ENCODE peak calls at places on chromosome 3, in seven cellular contexts. One of them, this sample, is unnamed.

GRCh38 chr3:101065962-101066361 is 72.7 kb upstream of the ABI3BP start:
- DNase-seq in OCI-LY7: no peak
- DNase-seq in hepatocyte: peak; percentile 13
- DNase-seq in HCT116: no peak
- DNase-seq in GM23248: peak; percentile 94
- DNase-seq in neural progenitor cell: no peak
- DNase-seq in PC-3: peak; percentile 91
- DNase-seq in this sample: no peak

GRCh38 chr3:46676601-46677071 is 16.8 kb downstream of the ALS2CL start:
- DNase-seq in OCI-LY7: no peak
- DNase-seq in PC-3: no peak
- DNase-seq in GM23248: no peak
- DNase-seq in HCT116: no peak
- DNase-seq in neural progenitor cell: no peak
- DNase-seq in hepatocyte: no peak
- DNase-seq in this sample: no peak

GRCh38 chr3:100316656-100317069 is 17.9 kb upstream of the NIT2 start:
- DNase-seq in GM23248: peak; percentile 76
- DNase-seq in HCT116: peak; percentile 46
- DNase-seq in OCI-LY7: peak; percentile 64
- DNase-seq in hepatocyte: peak; percentile 64
- DNase-seq in PC-3: peak; percentile 77
- DNase-seq in neural progenitor cell: peak; percentile 36
- DNase-seq in this sample: peak; percentile 64

GRCh38 chr3:1183320-1184048 is 90.7 kb downstream of the CNTN6 start:
- DNase-seq in OCI-LY7: no peak
- DNase-seq in PC-3: no peak
- DNase-seq in neural progenitor cell: no peak
- DNase-seq in HCT116: no peak
- DNase-seq in GM23248: peak; percentile 90
- DNase-seq in hepatocyte: peak; percentile 3
- DNase-seq in this sample: no peak

GRCh38 chr3:30443756-30444673 is 162.4 kb upstream of the TGFBR2 start:
- DNase-seq in HCT116: no peak
- DNase-seq in OCI-LY7: no peak
- DNase-seq in GM23248: peak; percentile 13
- DNase-seq in hepatocyte: no peak
- DNase-seq in neural progenitor cell: no peak
- DNase-seq in PC-3: no peak
- DNase-seq in this sample: no peak

GRCh38 chr3:164451083-164451910 is 627.0 kb downstream of the SI start:
- DNase-seq in PC-3: no peak
- DNase-seq in hepatocyte: no peak
- DNase-seq in neural progenitor cell: peak; percentile 6
- DNase-seq in HCT116: no peak
- DNase-seq in GM23248: peak; percentile 31
- DNase-seq in OCI-LY7: no peak
- DNase-seq in this sample: no peak

GRCh38 chr3:71114610-71115009 is 468.9 kb downstream of the FOXP1 start:
- DNase-seq in GM23248: no peak
- DNase-seq in hepatocyte: no peak
- DNase-seq in OCI-LY7: no peak
- DNase-seq in PC-3: no peak
- DNase-seq in HCT116: no peak
- DNase-seq in neural progenitor cell: no peak
- DNase-seq in this sample: no peak

GRCh38 chr3:183489455-183490210 is 61.2 kb upstream of the MCF2L2 start:
- DNase-seq in HCT116: no peak
- DNase-seq in PC-3: peak; percentile 27
- DNase-seq in hepatocyte: no peak
- DNase-seq in neural progenitor cell: no peak
- DNase-seq in GM23248: peak; percentile 59
- DNase-seq in OCI-LY7: no peak
- DNase-seq in this sample: no peak

GRCh38 chr3:69791111-69791510 is 51.8 kb downstream of the MITF start:
- DNase-seq in HCT116: no peak
- DNase-seq in hepatocyte: peak; percentile 40
- DNase-seq in GM23248: peak; percentile 90
- DNase-seq in OCI-LY7: no peak
- DNase-seq in neural progenitor cell: no peak
- DNase-seq in PC-3: no peak
- DNase-seq in this sample: no peak

DNA sequence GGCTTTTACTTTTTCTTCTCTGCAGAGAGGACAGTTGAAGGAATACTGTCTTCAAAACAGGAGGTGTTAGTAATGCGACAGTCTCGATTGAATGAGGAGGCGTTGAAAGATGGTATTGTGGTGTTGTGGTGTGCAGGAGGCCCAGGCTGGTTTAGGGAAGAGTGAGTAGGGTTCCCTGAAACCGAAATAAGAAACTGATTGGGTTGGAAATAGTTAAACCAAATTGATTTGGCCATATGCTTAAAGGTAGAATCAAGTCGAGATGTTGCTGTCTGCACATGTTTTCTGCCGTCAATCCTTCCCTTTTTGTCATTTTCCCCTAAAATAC is 848 bp downstream of the ATP6V1A start:
- DNase-seq in hepatocyte: no peak
- DNase-seq in GM23248: peak; percentile 49
- DNase-seq in HCT116: no peak
- DNase-seq in OCI-LY7: peak; percentile 18
- DNase-seq in neural progenitor cell: peak; percentile 18
- DNase-seq in PC-3: peak; percentile 27
- DNase-seq in this sample: peak; percentile 43
- H3K79me2 ChIP-seq in hepatocyte: peaks cover 75% of the 10 kb centered on the region
- H3K79me2 ChIP-seq in GM23248: peaks cover 86% of the 10 kb centered on the region
- H3K79me2 ChIP-seq in HCT116: peaks cover 68% of the 10 kb centered on the region
- H3K79me2 ChIP-seq in OCI-LY7: peaks cover 83% of the 10 kb centered on the region
- H3K79me2 ChIP-seq in neural progenitor cell: peaks cover 88% of the 10 kb centered on the region
- H3K79me2 ChIP-seq in PC-3: peaks cover 88% of the 10 kb centered on the region
- H3K79me2 ChIP-seq in this sample: peaks cover 90% of the 10 kb centered on the region

DNA sequence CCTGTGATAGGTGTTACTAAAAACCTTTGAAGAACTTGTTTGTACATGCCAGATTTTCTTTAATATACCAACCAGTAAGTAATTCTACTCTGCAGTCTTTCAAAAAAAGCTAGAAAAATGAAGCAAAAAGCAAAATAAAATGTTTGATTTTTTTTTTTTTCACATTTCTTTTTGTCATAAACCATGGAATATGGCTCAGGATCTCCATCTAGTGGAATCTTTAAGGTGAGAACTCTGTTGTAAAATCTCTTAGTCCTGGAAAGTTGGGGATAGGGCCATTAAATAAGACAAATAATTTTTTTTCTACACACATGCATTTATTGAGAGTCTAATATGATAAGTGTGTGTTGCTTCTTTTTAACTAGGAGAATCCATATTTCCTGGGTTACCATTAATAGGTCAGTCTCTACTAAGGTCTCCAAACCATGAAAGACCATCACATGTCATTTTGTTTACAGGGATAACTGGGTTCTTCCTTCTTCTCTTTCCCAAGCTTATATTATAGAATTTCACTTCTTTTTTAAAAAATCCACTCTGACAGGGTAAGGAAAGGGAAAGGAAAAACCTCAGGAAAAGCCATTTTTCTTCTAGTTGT is 84.6 kb downstream of the SLC9A9 start:
- DNase-seq in hepatocyte: peak; percentile 16
- DNase-seq in OCI-LY7: no peak
- DNase-seq in PC-3: peak; percentile 14
- DNase-seq in GM23248: peak; percentile 58
- DNase-seq in HCT116: no peak
- DNase-seq in neural progenitor cell: peak; percentile 23
- DNase-seq in this sample: no peak
- TF ChIP-seq EZH2phosphoT487 in hepatocyte: no peak
- TF ChIP-seq EZH2phosphoT487 in OCI-LY7: no peak
- TF ChIP-seq EZH2phosphoT487 in PC-3: no peak
- TF ChIP-seq EZH2phosphoT487 in GM23248: no peak
- TF ChIP-seq EZH2phosphoT487 in HCT116: no peak
- TF ChIP-seq EZH2phosphoT487 in neural progenitor cell: no peak
- TF ChIP-seq EZH2phosphoT487 in this sample: no peak

DNA sequence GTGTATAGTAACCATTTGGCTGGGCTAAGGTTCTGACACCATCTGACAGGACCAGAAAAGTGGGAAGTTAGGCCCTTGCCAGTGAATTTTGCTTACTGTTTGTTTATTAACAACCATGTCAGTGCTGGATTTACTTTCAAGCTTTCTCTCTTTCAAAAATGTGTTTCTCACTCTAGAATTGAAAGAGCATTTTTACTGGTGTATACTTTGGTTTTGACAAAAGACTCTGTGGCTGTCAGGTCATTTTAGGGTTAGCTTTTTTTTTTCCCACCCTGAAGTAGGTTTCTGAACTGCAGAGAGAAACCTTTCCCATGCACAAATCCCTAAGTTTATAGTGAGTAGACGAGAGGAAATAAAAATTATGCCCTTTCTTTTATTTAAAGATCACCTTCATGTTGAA is 230.0 kb upstream of the TBC1D5 start:
- DNase-seq in OCI-LY7: no peak
- DNase-seq in GM23248: no peak
- DNase-seq in neural progenitor cell: no peak
- DNase-seq in hepatocyte: no peak
- DNase-seq in HCT116: no peak
- DNase-seq in PC-3: no peak
- DNase-seq in this sample: no peak
- H3K4me3 ChIP-seq in OCI-LY7: no peak overlapping the region
- H3K4me3 ChIP-seq in GM23248: no peak overlapping the region
- H3K4me3 ChIP-seq in neural progenitor cell: no peak overlapping the region
- H3K4me3 ChIP-seq in hepatocyte: no peak overlapping the region
- H3K4me3 ChIP-seq in HCT116: no peak overlapping the region
- H3K4me3 ChIP-seq in PC-3: no peak overlapping the region
- H3K4me3 ChIP-seq in this sample: no peak overlapping the region

GRCh38 chr3:148970311-148970710 is 21.0 kb upstream of the GYG1 start:
- DNase-seq in PC-3: no peak
- DNase-seq in OCI-LY7: no peak
- DNase-seq in hepatocyte: no peak
- DNase-seq in HCT116: no peak
- DNase-seq in GM23248: no peak
- DNase-seq in neural progenitor cell: no peak
- DNase-seq in this sample: no peak
- H3K79me2 ChIP-seq in PC-3: no peaks in the 10 kb centered on the region
- H3K79me2 ChIP-seq in OCI-LY7: no peaks in the 10 kb centered on the region
- H3K79me2 ChIP-seq in hepatocyte: no peaks in the 10 kb centered on the region
- H3K79me2 ChIP-seq in HCT116: no peaks in the 10 kb centered on the region
- H3K79me2 ChIP-seq in GM23248: no peaks in the 10 kb centered on the region
- H3K79me2 ChIP-seq in neural progenitor cell: no peaks in the 10 kb centered on the region
- H3K79me2 ChIP-seq in this sample: no peaks in the 10 kb centered on the region

DNA sequence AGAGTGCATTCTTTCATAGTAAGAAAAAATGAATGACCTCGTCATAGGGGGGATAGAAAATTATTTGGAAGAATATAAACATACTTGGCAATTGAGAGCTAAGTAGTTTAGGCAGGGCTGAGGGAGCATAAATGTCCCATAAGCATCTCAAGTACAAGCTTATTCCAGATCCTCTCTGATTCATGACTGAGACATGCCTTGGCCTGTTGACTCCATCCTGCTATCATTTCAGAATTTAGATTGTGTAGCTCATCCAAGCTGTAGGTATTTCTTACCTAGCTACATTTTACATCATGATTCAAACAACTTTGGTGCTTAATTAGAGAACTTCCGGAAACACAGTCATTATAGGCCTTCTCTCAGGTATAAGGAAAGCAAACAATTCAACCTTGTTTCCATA is 12.3 kb downstream of the POGLUT1 start:
- DNase-seq in GM23248: peak; percentile 20
- DNase-seq in PC-3: no peak
- DNase-seq in hepatocyte: no peak
- DNase-seq in HCT116: no peak
- DNase-seq in neural progenitor cell: no peak
- DNase-seq in OCI-LY7: no peak
- DNase-seq in this sample: no peak
- TF ChIP-seq EZH2phosphoT487 in GM23248: no peak
- TF ChIP-seq EZH2phosphoT487 in PC-3: no peak
- TF ChIP-seq EZH2phosphoT487 in hepatocyte: no peak
- TF ChIP-seq EZH2phosphoT487 in HCT116: no peak
- TF ChIP-seq EZH2phosphoT487 in neural progenitor cell: no peak
- TF ChIP-seq EZH2phosphoT487 in OCI-LY7: no peak
- TF ChIP-seq EZH2phosphoT487 in this sample: no peak

DNA sequence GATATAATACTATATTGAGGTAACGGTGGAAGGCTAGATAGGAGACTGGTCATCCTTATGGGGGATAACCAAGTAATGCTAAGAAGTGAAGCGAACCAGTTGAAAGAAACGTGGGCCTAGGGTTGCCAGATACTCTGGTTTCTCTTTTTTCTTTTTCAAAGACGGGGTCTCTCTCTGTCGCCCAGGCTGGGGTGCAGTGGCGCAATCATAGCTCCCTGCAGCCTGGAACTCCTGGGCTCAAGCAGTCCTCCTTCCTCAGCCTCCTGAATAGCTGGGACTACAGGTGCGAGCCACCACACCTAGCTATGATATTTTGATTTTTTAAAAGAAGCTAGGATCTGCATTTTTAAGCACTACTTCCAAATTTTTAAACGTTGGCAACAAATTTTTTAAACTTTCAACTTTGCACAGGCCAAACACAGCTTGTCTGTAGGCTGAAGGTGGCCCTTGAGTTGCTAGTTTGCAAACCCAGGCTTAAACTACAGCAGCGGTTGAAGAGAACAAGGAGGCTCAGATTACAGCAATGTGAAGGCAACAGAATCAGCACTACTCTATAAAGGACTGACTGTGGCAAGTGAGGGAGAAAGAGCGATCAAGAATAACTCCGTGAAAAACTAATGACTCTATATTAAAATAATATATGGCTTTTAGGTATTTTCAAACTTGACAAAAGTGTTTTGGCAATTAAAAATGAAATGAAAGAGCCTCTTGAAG is 1.2 kb upstream of the RUBCN start:
- DNase-seq in HCT116: no peak
- DNase-seq in OCI-LY7: no peak
- DNase-seq in PC-3: no peak
- DNase-seq in neural progenitor cell: no peak
- DNase-seq in hepatocyte: no peak
- DNase-seq in GM23248: no peak
- DNase-seq in this sample: no peak
- H3K4me3 ChIP-seq in HCT116: peak overlapping the region; percentile 68
- H3K4me3 ChIP-seq in OCI-LY7: peak overlapping the region; percentile 83
- H3K4me3 ChIP-seq in PC-3: peak overlapping the region; percentile 97
- H3K4me3 ChIP-seq in neural progenitor cell: peak overlapping the region; percentile 88
- H3K4me3 ChIP-seq in hepatocyte: peak overlapping the region; percentile 42
- H3K4me3 ChIP-seq in GM23248: peak overlapping the region; percentile 81
- H3K4me3 ChIP-seq in this sample: peak overlapping the region; percentile 94

DNA sequence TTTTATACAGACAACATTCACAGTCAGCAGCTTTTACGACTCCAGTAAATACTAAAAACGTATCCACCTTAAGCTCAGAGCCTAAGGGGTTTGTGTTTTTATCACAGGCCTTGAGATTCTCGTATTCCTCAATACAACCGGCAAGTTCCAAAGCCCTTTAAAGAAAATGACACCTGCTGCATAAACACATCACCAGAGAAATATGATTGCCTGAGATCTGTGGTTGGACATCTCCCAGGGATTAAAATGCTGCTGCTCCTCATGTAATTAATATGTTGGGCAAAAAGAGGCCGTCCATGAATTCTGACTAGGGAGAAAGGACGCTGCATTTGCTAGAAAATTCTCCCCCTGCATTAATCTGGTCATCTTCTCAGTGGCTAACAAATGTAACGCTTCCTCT is 544.8 kb downstream of the MAGI1 start:
- DNase-seq in HCT116: no peak
- DNase-seq in neural progenitor cell: no peak
- DNase-seq in PC-3: no peak
- DNase-seq in hepatocyte: no peak
- DNase-seq in OCI-LY7: no peak
- DNase-seq in GM23248: no peak
- DNase-seq in this sample: no peak
- H3K79me2 ChIP-seq in HCT116: no peaks in the 10 kb centered on the region
- H3K79me2 ChIP-seq in neural progenitor cell: peaks cover 38% of the 10 kb centered on the region
- H3K79me2 ChIP-seq in PC-3: no peaks in the 10 kb centered on the region
- H3K79me2 ChIP-seq in hepatocyte: peaks cover 27% of the 10 kb centered on the region
- H3K79me2 ChIP-seq in OCI-LY7: no peaks in the 10 kb centered on the region
- H3K79me2 ChIP-seq in GM23248: peaks cover 11% of the 10 kb centered on the region
- H3K79me2 ChIP-seq in this sample: no peaks in the 10 kb centered on the region

This sample was measured in MM.1S.